ENCODE peak calls at places on chromosomes 5 and 9, in seven cellular contexts. U is stomach, C is ovary, T is tibial nerve, M is A549, N is transverse colon, Z is upper lobe of left lung. D is an unnamed sample.

GRCh38 chr9:35552376-35552775 is 52.7 kb upstream of the TESK1 start:
- DNase-seq in C (no peak), N (no peak), M (no peak), U (no peak), T (no peak), Z (no peak), D (no peak)

GRCh38 chr5:41270423-41271251 is 57.3 kb upstream of the C6 start:
- DNase-seq in T (peak; percentile 31), M (peak; percentile 66), N (peak; percentile 15), U (peak; percentile 30), Z (no peak), C (peak; percentile 50), D (no peak)

GRCh38 chr9:126804198-126804695 is 593 bp upstream of the ZBTB43 start:
- DNase-seq in Z (no peak), M (no peak), T (no peak), N (no peak), U (no peak), C (no peak), D (no peak)

GRCh38 chr9:87874320-87874655 is 8.4 kb upstream of the SPATA31E1 start:
- DNase-seq in M (no peak), T (no peak), N (no peak), U (no peak), C (no peak), Z (no peak), D (peak; percentile 75)

GRCh38 chr5:14983666-14984441 is 112.3 kb upstream of the ANKH start:
- DNase-seq in M (no peak), N (no peak), Z (no peak), U (no peak), T (no peak), C (no peak), D (no peak)

GRCh38 chr5:26889810-26890209 is 148.6 kb downstream of the CDH9 start:
- DNase-seq in Z (no peak), N (no peak), C (no peak), T (no peak), U (no peak), M (no peak), D (no peak)

GRCh38 chr5:66143473-66144073 is 527 bp upstream of the SREK1 start:
- DNase-seq in T (peak; percentile 8), U (no peak), M (no peak), C (peak; percentile 21), Z (no peak), N (no peak), D (no peak)

GRCh38 chr5:8333977-8334376 is 465.0 kb downstream of the MTRR start:
- DNase-seq in U (no peak), N (no peak), M (no peak), C (no peak), Z (no peak), T (no peak), D (no peak)

GRCh38 chr9:132459661-132460060 is 49.6 kb downstream of the CFAP77 start:
- DNase-seq in C (no peak), N (no peak), Z (no peak), T (no peak), M (no peak), U (no peak), D (no peak)

GRCh38 chr5:125349432-125349831 is 603.0 kb upstream of the ZNF608 start:
- DNase-seq in C (no peak), T (no peak), N (no peak), Z (no peak), U (no peak), M (no peak), D (no peak)

GRCh38 chr9:86134361-86134760 is 35.0 kb upstream of the GOLM1 start:
- DNase-seq in U (no peak), Z (no peak), T (no peak), C (no peak), M (no peak), N (no peak), D (no peak)

GRCh38 chr5:122515709-122516431 is 203.8 kb downstream of the SNCAIP start:
- DNase-seq in N (peak; percentile 25), Z (no peak), T (peak; percentile 57), C (peak; percentile 58), U (peak; percentile 32), M (peak; percentile 79), D (no peak)

GRCh38 chr9:137116027-137116507 is 1.5 kb upstream of the DPP7 start:
- DNase-seq in C (no peak), U (no peak), N (no peak), Z (no peak), M (no peak), T (no peak), D (no peak)

GRCh38 chr5:168865973-168866372 is 286.8 kb upstream of the PANK3 start:
- DNase-seq in C (no peak), T (no peak), N (no peak), Z (no peak), U (no peak), M (no peak), D (no peak)

GRCh38 chr9:114172981-114173833 is 17.9 kb downstream of the COL27A1 start:
- DNase-seq in Z (no peak), C (no peak), N (no peak), T (no peak), M (no peak), U (no peak), D (no peak)

GRCh38 chr9:114176601-114177295 is 21.4 kb downstream of the COL27A1 start:
- DNase-seq in C (no peak), Z (no peak), T (no peak), M (no peak), U (no peak), N (no peak), D (no peak)

GRCh38 chr9:114177423-114178064 is 22.2 kb downstream of the COL27A1 start:
- DNase-seq in N (no peak), C (no peak), T (no peak), U (no peak), Z (no peak), M (no peak), D (no peak)

GRCh38 chr9:114174557-114174875 is 19.2 kb downstream of the COL27A1 start:
- DNase-seq in M (no peak), U (no peak), N (no peak), C (no peak), Z (no peak), T (no peak), D (no peak)

GRCh38 chr9:114174876-114175771 is 19.8 kb downstream of the COL27A1 start:
- DNase-seq in N (peak; percentile 20), T (no peak), Z (peak; percentile 70), U (no peak), M (no peak), C (no peak), D (no peak)
- TF ChIP-seq POLR2A in N (no peak), T (no peak), Z (no peak), U (no peak), M (no peak), C (no peak), D (no peak)

GRCh38 chr5:140877262-140877581 is 2.1 kb downstream of the PCDHA12 start:
- DNase-seq in T (no peak), U (no peak), C (no peak), N (no peak), M (no peak), Z (no peak), D (no peak)

GRCh38 chr5:140883927-140884697 is 2.2 kb downstream of the PCDHA13 start:
- DNase-seq in Z (no peak), M (no peak), U (no peak), N (no peak), T (no peak), C (no peak), D (no peak)

GRCh38 chr5:140883373-140883772 is 1.4 kb downstream of the PCDHA13 start:
- DNase-seq in C (no peak), U (no peak), N (no peak), M (no peak), Z (no peak), T (no peak), D (no peak)

GRCh38 chr5:140881889-140882590 is at the start of gene PCDHA13:
- DNase-seq in C (no peak), N (no peak), M (no peak), U (no peak), T (no peak), Z (peak; percentile 34), D (no peak)

GRCh38 chr5:140882591-140882899 is 621 bp downstream of the PCDHA13 start:
- DNase-seq in M (peak; percentile 46), C (no peak), T (peak; percentile 32), U (no peak), Z (no peak), N (no peak), D (no peak)
- H3K4me3 ChIP-seq in M (no peak overlapping the region), C (no peak overlapping the region), T (no peak overlapping the region), U (no peak overlapping the region), Z (no peak overlapping the region), N (no peak overlapping the region), D (peak overlapping the region; percentile 49)

GRCh38 chr5:19048750-19049149 is 939.2 kb downstream of the CDH18 start:
- DNase-seq in N (no peak), T (no peak), U (no peak), M (no peak), C (no peak), Z (no peak), D (no peak)
- TF ChIP-seq EP300 in N (no peak), T (no peak), U (no peak), M (no peak), C (no peak), Z (no peak), D (no peak)

GRCh38 chr5:96706433-96707111 is 44.4 kb downstream of the CAST start:
- DNase-seq in M (no peak), C (no peak), Z (no peak), N (no peak), T (no peak), U (no peak), D (no peak)

GRCh38 chr5:96699186-96699820 is 37.1 kb downstream of the CAST start:
- DNase-seq in N (no peak), T (no peak), Z (no peak), C (no peak), U (no peak), M (no peak), D (no peak)

GRCh38 chr5:96703985-96704384 is 41.8 kb downstream of the CAST start:
- DNase-seq in C (no peak), N (no peak), M (no peak), T (no peak), U (no peak), Z (no peak), D (no peak)

GRCh38 chr5:96703384-96703910 is 41.3 kb downstream of the CAST start:
- DNase-seq in M (no peak), U (peak; percentile 76), N (peak; percentile 85), Z (no peak), C (no peak), T (no peak), D (no peak)

DNA sequence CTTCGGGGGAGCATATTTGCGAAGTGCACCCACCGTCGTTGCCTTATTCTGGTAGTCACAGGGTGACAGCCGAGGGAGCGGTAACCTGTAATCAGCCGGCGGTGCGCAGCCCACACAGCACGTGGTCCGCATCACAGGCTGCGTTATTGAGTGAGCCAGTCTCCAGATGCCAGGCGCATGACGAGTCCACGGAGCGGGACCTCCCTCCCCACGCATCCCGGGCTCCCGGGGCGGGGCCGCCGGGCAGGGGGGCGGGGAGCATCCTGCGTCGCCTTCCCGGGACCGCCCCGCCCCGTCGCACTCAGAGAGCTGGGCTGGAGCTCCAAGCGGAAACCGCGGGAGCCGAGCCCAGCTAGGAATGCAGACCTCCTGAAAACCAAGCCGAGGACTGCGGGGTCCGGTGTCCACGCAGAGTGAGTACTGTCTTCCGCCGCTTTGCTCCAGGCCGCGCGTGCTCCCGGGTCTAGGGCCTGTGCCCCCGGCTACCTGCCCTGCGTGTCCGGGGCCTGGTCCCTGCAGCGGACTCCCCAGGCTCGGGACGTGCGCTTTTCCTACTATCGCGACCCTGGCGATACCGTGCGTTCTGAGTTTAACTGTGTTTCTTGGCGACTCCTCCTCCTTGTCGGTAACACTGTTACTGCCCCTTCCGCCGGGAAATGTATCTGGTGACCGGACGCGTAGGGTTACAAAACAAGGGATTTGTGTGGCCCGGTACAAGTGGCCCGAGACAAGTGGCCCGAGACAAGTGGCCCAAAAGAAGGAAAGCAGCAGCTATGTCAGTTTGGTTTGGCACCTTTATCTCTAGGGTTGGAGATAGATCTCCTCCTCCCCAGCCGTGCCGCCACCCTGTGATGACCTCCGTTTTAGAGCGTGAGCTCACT is 40.6 kb downstream of the CAST start:
- DNase-seq in Z (peak; percentile 98), M (peak; percentile 81), T (peak; percentile 87), C (peak; percentile 95), U (peak; percentile 91), N (peak; percentile 94), D (peak; percentile 98)
- TF ChIP-seq POLR2A in Z (peak; percentile 84), M (no peak), T (peak; percentile 79), C (peak; percentile 75), U (peak; percentile 63), N (peak; percentile 87), D (peak; percentile 73)

D was measured in esophagus muscularis mucosa.